ENCODE peak calls at places on chromosome X, in eight cellular contexts. A, E, V, H, X, N, S and Y are unnamed samples.

GRCh38 chrX:17024896-17025295 is 78.4 kb downstream of the REPS2 start:
- DNase-seq in A (no peak), E (no peak), V (no peak), H (no peak), X (no peak), N (no peak), S (no peak), Y (no peak)

GRCh38 chrX:153726286-153727107 is 1.8 kb downstream of the ABCD1 start:
- DNase-seq in A (peak; percentile 18), E (peak; percentile 62), V (peak; percentile 62), H (peak; percentile 73), X (no peak), N (peak; percentile 25), S (peak; percentile 47), Y (peak; percentile 30)

GRCh38 chrX:85963736-85964135 is 83.6 kb downstream of the CHM start:
- DNase-seq in A (no peak), E (no peak), V (no peak), H (peak; percentile 77), X (no peak), N (peak; percentile 64), S (no peak), Y (no peak)

GRCh38 chrX:56219702-56220101 is 12.5 kb upstream of the KLF8 start:
- DNase-seq in A (no peak), E (no peak), V (no peak), H (peak; percentile 35), X (peak; percentile 0), N (no peak), S (no peak), Y (no peak)

GRCh38 chrX:140713174-140713539 is 3.6 kb downstream of the LINC00632 start:
- DNase-seq in A (no peak), E (no peak), V (no peak), H (no peak), X (no peak), N (no peak), S (no peak), Y (peak; percentile 34)

GRCh38 chrX:28589048-28589447 is 1.8 kb downstream of the IL1RAPL1 start:
- DNase-seq in A (no peak), E (no peak), V (no peak), H (no peak), X (no peak), N (no peak), S (no peak), Y (no peak)

GRCh38 chrX:37667141-37667540 is 18.4 kb upstream of the XK start:
- DNase-seq in A (no peak), E (no peak), V (no peak), H (no peak), X (no peak), N (no peak), S (no peak), Y (no peak)

GRCh38 chrX:129540725-129541184 is 696 bp downstream of the OCRL start:
- DNase-seq in A (no peak), E (no peak), V (no peak), H (peak; percentile 39), X (no peak), N (peak; percentile 28), S (no peak), Y (no peak)

GRCh38 chrX:105695451-105695850 is 126.9 kb upstream of the NRK start:
- DNase-seq in A (no peak), E (no peak), V (no peak), H (no peak), X (no peak), N (no peak), S (no peak), Y (no peak)

GRCh38 chrX:119468186-119468929 is at the start of gene SLC25A5:
- DNase-seq in A (peak; percentile 81), E (peak; percentile 49), V (peak; percentile 75), H (peak; percentile 89), X (peak; percentile 67), N (peak; percentile 76), S (peak; percentile 73), Y (peak; percentile 82)